ENCODE peak calls at places on chromosomes 7 and 10, in nine cellular contexts. D is BJ, K is GM12865, J is epithelial cell of esophagus, B is ovary, R is RWPE1, X is AG09319, I is heart right ventricle, H is pancreas. Q is an unnamed sample.

GRCh38 chr10:96921655-96922054 is 89.6 kb downstream of the LCOR start:
- DNase-seq in I (no peak), X (no peak), D (no peak), K (peak; percentile 2), R (no peak), J (no peak), H (no peak), B (no peak), Q (no peak)

GRCh38 chr7:28187012-28187411 is 6.4 kb upstream of the JAZF1 start:
- DNase-seq in H (no peak), B (no peak), X (no peak), J (no peak), I (no peak), R (no peak), K (no peak), D (no peak), Q (no peak)

GRCh38 chr7:41579961-41580935 is 122.6 kb downstream of the INHBA start:
- DNase-seq in J (peak; percentile 50), H (no peak), I (no peak), D (peak; percentile 99), R (no peak), X (peak; percentile 50), K (no peak), B (no peak), Q (no peak)

GRCh38 chr10:18797286-18797685 is 138.1 kb downstream of the ARL5B start:
- DNase-seq in D (no peak), X (no peak), I (no peak), K (no peak), R (no peak), J (peak; percentile 56), B (no peak), H (no peak), Q (no peak)

GRCh38 chr10:95508730-95509129 is 52.4 kb downstream of the SORBS1 start:
- DNase-seq in J (no peak), R (no peak), K (no peak), I (no peak), H (no peak), B (no peak), X (no peak), D (no peak), Q (no peak)

GRCh38 chr7:157539521-157539920 is 202.7 kb downstream of the DNAJB6 start:
- DNase-seq in K (no peak), X (no peak), D (no peak), H (no peak), B (no peak), J (no peak), I (no peak), R (no peak), Q (no peak)

GRCh38 chr10:97718659-97719142 is 5.2 kb downstream of the MARVELD1 start:
- DNase-seq in R (peak; percentile 98), X (no peak), K (no peak), H (peak; percentile 54), B (peak; percentile 78), I (no peak), D (no peak), J (peak; percentile 99), Q (no peak)

GRCh38 chr10:103333934-103334520 is 16.9 kb downstream of the PCGF6 start:
- DNase-seq in D (no peak), X (no peak), J (peak; percentile 36), I (no peak), R (peak; percentile 32), H (no peak), B (no peak), K (peak; percentile 31), Q (no peak)

GRCh38 chr10:13340626-13341370 is 7.3 kb downstream of the SEPHS1 start:
- DNase-seq in R (no peak), X (no peak), J (no peak), K (peak; percentile 88), I (no peak), B (no peak), D (no peak), H (no peak), Q (no peak)

GRCh38 chr10:77696584-77696983 is 59.0 kb upstream of the KCNMA1 start:
- DNase-seq in I (no peak), R (no peak), J (no peak), B (no peak), H (no peak), K (no peak), X (no peak), D (no peak), Q (no peak)

GRCh38 chr10:87608756-87609155 is 50.9 kb upstream of the PAPSS2 start:
- DNase-seq in H (no peak), R (peak; percentile 30), D (no peak), B (no peak), J (peak; percentile 80), X (no peak), I (no peak), K (no peak), Q (no peak)

GRCh38 chr7:128407751-128408708 is 1.8 kb downstream of the IMPDH1 start:
- DNase-seq in R (no peak), X (no peak), K (no peak), I (no peak), B (peak; percentile 47), J (no peak), D (no peak), H (no peak), Q (no peak)

GRCh38 chr7:22499044-22499443 is 944 bp downstream of the STEAP1B start:
- DNase-seq in B (no peak), I (no peak), K (no peak), D (no peak), R (peak; percentile 30), H (no peak), X (no peak), J (no peak), Q (no peak)

DNA sequence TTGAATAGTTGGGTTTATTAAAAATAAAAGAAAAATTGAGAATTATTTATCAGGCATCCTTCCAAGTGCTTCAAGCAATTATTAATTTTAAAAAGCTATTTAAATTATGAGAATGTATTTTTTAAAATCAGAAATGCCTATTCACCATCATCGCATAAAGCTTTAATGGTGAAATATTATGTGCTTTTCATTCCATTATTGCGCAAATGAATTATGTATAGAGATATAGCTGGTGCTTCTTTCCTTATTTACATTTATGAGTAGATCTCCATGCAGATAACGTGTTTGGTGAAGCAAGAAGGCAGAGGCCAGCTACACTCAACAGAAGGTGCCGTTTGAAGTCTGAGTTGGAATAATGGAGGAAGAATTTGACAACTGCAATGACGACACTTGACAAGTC is 549.1 kb upstream of the DPP6 start:
- DNase-seq in R (no peak), K (no peak), X (no peak), I (no peak), J (no peak), D (no peak), B (no peak), H (no peak), Q (no peak)
- TF ChIP-seq CTCF in R (no peak), K (no peak), X (no peak), I (no peak), J (no peak), D (no peak), B (no peak), H (no peak), Q (no peak)

GRCh38 chr10:52954407-52954806 is 181.8 kb upstream of the MBL2 start:
- DNase-seq in H (no peak), J (peak; percentile 77), I (no peak), R (no peak), K (no peak), X (no peak), B (no peak), D (no peak), Q (no peak)

GRCh38 chr10:52949899-52950298 is 177.3 kb upstream of the MBL2 start:
- DNase-seq in I (no peak), H (no peak), J (no peak), R (no peak), B (no peak), K (peak; percentile 42), X (no peak), D (no peak), Q (no peak)

GRCh38 chr10:52952391-52953079 is 180.0 kb upstream of the MBL2 start:
- DNase-seq in B (no peak), R (no peak), K (no peak), D (no peak), J (no peak), I (no peak), X (no peak), H (no peak), Q (no peak)

GRCh38 chr10:52950578-52950977 is 178.0 kb upstream of the MBL2 start:
- DNase-seq in R (no peak), D (no peak), B (no peak), K (peak; percentile 20), X (no peak), I (no peak), J (no peak), H (no peak), Q (no peak)

DNA sequence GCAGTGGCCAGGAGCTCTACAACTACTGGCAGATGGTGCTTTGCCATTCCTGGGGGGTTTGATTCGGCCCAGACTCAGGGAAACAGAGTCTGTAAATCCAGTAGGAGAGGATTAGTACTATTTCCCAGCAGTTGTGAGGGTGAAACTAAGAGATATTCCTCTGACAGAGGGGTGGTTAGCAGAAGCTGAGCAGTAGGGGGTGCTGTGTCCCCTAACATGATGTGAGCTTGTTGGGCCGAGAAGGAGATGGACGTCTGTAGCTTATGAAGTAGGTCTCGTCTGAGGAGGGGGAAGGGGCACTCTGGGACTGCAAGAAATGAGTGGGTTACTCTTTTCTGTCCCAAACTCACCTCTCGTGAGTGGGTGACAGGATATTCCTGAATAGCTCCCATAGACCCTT is 179.2 kb upstream of the MBL2 start:
- DNase-seq in X (no peak), H (peak; percentile 44), I (no peak), D (no peak), R (no peak), J (peak; percentile 61), B (peak; percentile 40), K (peak; percentile 84), Q (no peak)
- TF ChIP-seq CTCF in X (no peak), H (peak; percentile 36), I (peak; percentile 42), D (peak; percentile 41), R (no peak), J (peak; percentile 46), B (no peak), K (peak; percentile 71), Q (peak; percentile 38)

GRCh38 chr7:30159698-30160143 is 24.9 kb downstream of the MTURN start:
- DNase-seq in R (no peak), B (no peak), I (no peak), K (peak; percentile 24), H (no peak), J (peak; percentile 46), X (no peak), D (no peak), Q (peak; percentile 69)
- TF ChIP-seq CTCF in R (no peak), B (no peak), I (peak; percentile 30), K (no peak), H (no peak), J (peak; percentile 27), X (peak; percentile 18), D (peak; percentile 35), Q (no peak)

GRCh38 chr10:49556723-49557122 is 17.8 kb upstream of the ERCC6 start:
- DNase-seq in J (no peak), K (no peak), X (no peak), H (no peak), I (no peak), R (no peak), B (no peak), D (no peak), Q (no peak)
- TF ChIP-seq CTCF in J (no peak), K (no peak), X (no peak), H (no peak), I (no peak), R (no peak), B (no peak), D (no peak), Q (no peak)

GRCh38 chr7:96838481-96838880 is 128.8 kb upstream of the SEM1 start:
- DNase-seq in B (no peak), I (no peak), X (no peak), D (no peak), K (no peak), J (no peak), R (no peak), H (no peak), Q (no peak)
- TF ChIP-seq CTCF in B (no peak), I (no peak), X (no peak), D (no peak), K (no peak), J (no peak), R (no peak), H (no peak), Q (no peak)